ENCODE peak calls at places on chromosome 1, in ten cellular contexts. C, Y, P, R, K, G, I, V, S and H are unnamed samples.

GRCh38 chr1:101238681-101239094 is 1.9 kb downstream of the S1PR1 start:
- DNase-seq in C (peak; percentile 94), Y (peak; percentile 86), P (peak; percentile 93), R (peak; percentile 83), K (peak; percentile 91), G (peak; percentile 97), I (peak; percentile 84), V (peak; percentile 87), S (peak; percentile 81), H (peak; percentile 90)

GRCh38 chr1:46587072-46587471 is 17.0 kb downstream of the MKNK1 start:
- DNase-seq in C (no peak), Y (peak; percentile 34), P (peak; percentile 38), R (peak; percentile 45), K (no peak), G (peak; percentile 82), I (no peak), V (no peak), S (no peak), H (no peak)

GRCh38 chr1:79501153-79501552 is 494.6 kb upstream of the ADGRL4 start:
- DNase-seq in C (peak; percentile 66), Y (no peak), P (no peak), R (no peak), K (no peak), G (no peak), I (no peak), V (no peak), S (no peak), H (no peak)

GRCh38 chr1:154534263-154534844 is 24.1 kb downstream of the UBE2Q1 start:
- DNase-seq in C (peak; percentile 24), Y (peak; percentile 38), P (no peak), R (no peak), K (peak; percentile 83), G (no peak), I (peak; percentile 39), V (peak; percentile 76), S (peak; percentile 47), H (peak; percentile 60)

GRCh38 chr1:167186771-167187170 is 33.9 kb upstream of the POU2F1 start:
- DNase-seq in C (no peak), Y (no peak), P (no peak), R (no peak), K (no peak), G (no peak), I (no peak), V (no peak), S (no peak), H (no peak)

GRCh38 chr1:221810406-221810805 is 68.5 kb upstream of the DUSP10 start:
- DNase-seq in C (no peak), Y (no peak), P (no peak), R (no peak), K (no peak), G (no peak), I (no peak), V (no peak), S (peak; percentile 60), H (no peak)

GRCh38 chr1:118253310-118253903 is 68.4 kb upstream of the SPAG17 start:
- DNase-seq in C (no peak), Y (no peak), P (no peak), R (no peak), K (no peak), G (no peak), I (no peak), V (no peak), S (no peak), H (no peak)

GRCh38 chr1:242454262-242455051 is 70.0 kb downstream of the PLD5 start:
- DNase-seq in C (peak; percentile 44), Y (no peak), P (no peak), R (no peak), K (peak; percentile 72), G (no peak), I (no peak), V (peak; percentile 59), S (no peak), H (peak; percentile 24)

GRCh38 chr1:208002672-208003071 is 91.7 kb upstream of the CD34 start:
- DNase-seq in C (no peak), Y (no peak), P (peak; percentile 19), R (no peak), K (no peak), G (no peak), I (no peak), V (no peak), S (no peak), H (no peak)

GRCh38 chr1:112251766-112252506 is 144.1 kb upstream of the CTTNBP2NL start:
- DNase-seq in C (peak; percentile 79), Y (no peak), P (no peak), R (no peak), K (no peak), G (no peak), I (no peak), V (peak; percentile 18), S (peak; percentile 66), H (no peak)

GRCh38 chr1:196002906-196003305 is 605.3 kb downstream of the KCNT2 start:
- DNase-seq in C (no peak), Y (no peak), P (no peak), R (no peak), K (peak; percentile 79), G (no peak), I (no peak), V (no peak), S (peak; percentile 42), H (no peak)

GRCh38 chr1:175839678-175840669 is 96.6 kb upstream of the TNR start:
- DNase-seq in C (peak; percentile 27), Y (no peak), P (no peak), R (no peak), K (no peak), G (no peak), I (peak; percentile 74), V (peak; percentile 75), S (no peak), H (no peak)

GRCh38 chr1:234918216-234918841 is 210.3 kb downstream of the TOMM20 start:
- DNase-seq in C (peak; percentile 75), Y (peak; percentile 58), P (peak; percentile 72), R (peak; percentile 31), K (peak; percentile 28), G (no peak), I (peak; percentile 55), V (no peak), S (no peak), H (no peak)

DNA sequence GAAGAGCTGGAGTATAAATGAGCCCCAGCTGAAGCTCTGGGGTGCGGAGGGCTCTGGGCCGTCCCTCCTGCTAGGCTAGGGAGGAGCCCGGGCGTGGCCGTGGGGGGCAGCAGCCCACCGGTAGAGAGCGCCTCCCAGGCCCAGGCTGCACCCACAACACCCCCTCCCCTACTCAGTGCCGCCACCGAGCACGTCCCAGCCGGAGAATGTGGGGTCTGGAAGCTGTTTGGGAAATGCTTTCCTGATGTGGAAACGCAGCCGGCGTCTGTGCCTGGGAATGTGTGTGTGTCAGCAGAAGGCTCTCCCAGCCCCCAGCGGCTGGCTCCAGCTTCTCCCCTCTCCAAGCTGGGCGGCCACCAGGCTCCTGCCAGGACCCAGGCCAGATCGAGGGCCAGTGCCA is 74.9 kb downstream of the MEGF6 start:
- DNase-seq in C (no peak), Y (no peak), P (no peak), R (no peak), K (no peak), G (no peak), I (no peak), V (no peak), S (no peak), H (no peak)
- H3K4me1 ChIP-seq in C (peaks cover 5% of the 10 kb centered on the region), Y (no peaks in the 10 kb centered on the region), P (peaks cover 6% of the 10 kb centered on the region), R (peaks cover 30% of the 10 kb centered on the region), K (no peaks in the 10 kb centered on the region), G (peaks cover 4% of the 10 kb centered on the region), I (no peaks in the 10 kb centered on the region), V (peaks cover 5% of the 10 kb centered on the region), S (peaks cover 11% of the 10 kb centered on the region), H (no peaks in the 10 kb centered on the region)

GRCh38 chr1:177737456-177737855 is 232.4 kb downstream of the SEC16B start:
- DNase-seq in C (no peak), Y (no peak), P (no peak), R (no peak), K (no peak), G (no peak), I (no peak), V (no peak), S (no peak), H (no peak)
- H3K4me1 ChIP-seq in C (no peaks in the 10 kb centered on the region), Y (no peaks in the 10 kb centered on the region), P (no peaks in the 10 kb centered on the region), R (no peaks in the 10 kb centered on the region), K (peaks cover 4% of the 10 kb centered on the region), G (no peaks in the 10 kb centered on the region), I (no peaks in the 10 kb centered on the region), V (no peaks in the 10 kb centered on the region), S (no peaks in the 10 kb centered on the region), H (no peaks in the 10 kb centered on the region)

DNA sequence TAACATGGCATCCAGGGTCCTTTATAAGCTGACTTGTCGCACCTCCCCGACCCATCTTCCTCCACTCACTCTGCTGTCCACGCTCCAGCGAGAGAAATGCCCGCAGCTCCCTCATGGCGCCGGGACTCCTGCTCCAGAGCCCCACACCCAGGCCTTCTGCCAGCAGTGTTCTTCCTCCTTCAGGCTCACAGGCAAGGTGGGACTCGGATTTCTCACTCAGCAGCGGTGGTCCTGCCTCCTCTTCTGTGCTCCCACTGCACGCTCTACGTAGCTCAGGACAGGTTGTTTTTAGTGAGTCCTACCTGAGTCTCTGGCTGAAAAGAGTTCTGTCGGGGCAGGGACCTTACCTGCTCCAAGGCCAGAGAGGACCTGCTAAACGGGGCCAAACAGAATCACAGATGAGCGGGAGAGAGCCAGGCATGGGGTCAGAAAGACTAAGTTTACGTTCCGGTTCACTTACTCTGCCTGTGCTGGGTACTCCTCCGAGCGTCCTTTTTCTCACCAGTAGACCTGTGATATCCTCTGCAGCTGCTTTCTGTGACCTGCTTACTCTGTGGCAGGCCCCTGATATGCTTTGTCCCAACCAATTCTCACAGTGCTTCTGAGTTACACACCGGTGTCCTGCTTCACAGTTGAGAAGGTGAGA is 11.3 kb downstream of the THEMIS2 start:
- DNase-seq in C (no peak), Y (no peak), P (no peak), R (no peak), K (no peak), G (peak; percentile 76), I (no peak), V (no peak), S (no peak), H (no peak)
- H3K4me1 ChIP-seq in C (no peaks in the 10 kb centered on the region), Y (peaks cover 6% of the 10 kb centered on the region), P (no peaks in the 10 kb centered on the region), R (no peaks in the 10 kb centered on the region), K (no peaks in the 10 kb centered on the region), G (peaks cover 47% of the 10 kb centered on the region), I (no peaks in the 10 kb centered on the region), V (no peaks in the 10 kb centered on the region), S (no peaks in the 10 kb centered on the region), H (no peaks in the 10 kb centered on the region)

GRCh38 chr1:116510361-116510760 is 60.5 kb downstream of the CD58 start:
- DNase-seq in C (no peak), Y (no peak), P (no peak), R (no peak), K (no peak), G (no peak), I (no peak), V (no peak), S (no peak), H (no peak)

GRCh38 chr1:116508984-116509980 is 61.5 kb downstream of the CD58 start:
- DNase-seq in C (peak; percentile 83), Y (no peak), P (no peak), R (no peak), K (no peak), G (no peak), I (peak; percentile 64), V (peak; percentile 63), S (peak; percentile 73), H (no peak)

GRCh38 chr1:116513956-116514355 is 56.9 kb downstream of the CD58 start:
- DNase-seq in C (no peak), Y (no peak), P (peak; percentile 65), R (no peak), K (no peak), G (no peak), I (no peak), V (no peak), S (no peak), H (no peak)

GRCh38 chr1:116508090-116508983 is 62.5 kb downstream of the CD58 start:
- DNase-seq in C (no peak), Y (no peak), P (no peak), R (no peak), K (peak; percentile 26), G (no peak), I (no peak), V (no peak), S (no peak), H (no peak)

GRCh38 chr1:116511459-116512019 is 59.3 kb downstream of the CD58 start:
- DNase-seq in C (no peak), Y (no peak), P (no peak), R (no peak), K (no peak), G (no peak), I (no peak), V (no peak), S (no peak), H (no peak)
- H3K4me1 ChIP-seq in C (no peaks in the 10 kb centered on the region), Y (peaks cover 10% of the 10 kb centered on the region), P (no peaks in the 10 kb centered on the region), R (no peaks in the 10 kb centered on the region), K (no peaks in the 10 kb centered on the region), G (peaks cover 28% of the 10 kb centered on the region), I (no peaks in the 10 kb centered on the region), V (no peaks in the 10 kb centered on the region), S (peaks cover 84% of the 10 kb centered on the region), H (peaks cover 6% of the 10 kb centered on the region)